ENCODE peak calls at places on chromosomes 3 and 15, in six cellular contexts. One of them, this sample, is unnamed. For H3K4me1 and H3K9me3, the result is how much of the 10 kb centered on the place peaks cover.

GRCh38 chr3:129868912-129869311 is 24.6 kb downstream of the TMCC1 start:
- DNase-seq in testis: no peak
- DNase-seq in right lobe of liver: no peak
- DNase-seq in body of pancreas: no peak
- DNase-seq in Panc1: no peak
- DNase-seq in colonic mucosa: no peak
- DNase-seq in this sample: no peak

GRCh38 chr3:22284559-22284958 is 533.5 kb upstream of the ZNF385D start:
- DNase-seq in testis: no peak
- DNase-seq in right lobe of liver: no peak
- DNase-seq in body of pancreas: no peak
- DNase-seq in Panc1: no peak
- DNase-seq in colonic mucosa: no peak
- DNase-seq in this sample: no peak

GRCh38 chr3:187261541-187261969 is 30.0 kb downstream of the MASP1 start:
- DNase-seq in testis: no peak
- DNase-seq in right lobe of liver: no peak
- DNase-seq in body of pancreas: no peak
- DNase-seq in Panc1: no peak
- DNase-seq in colonic mucosa: no peak
- DNase-seq in this sample: no peak

GRCh38 chr3:36372534-36372935 is 7.8 kb upstream of the STAC start:
- DNase-seq in testis: no peak
- DNase-seq in right lobe of liver: no peak
- DNase-seq in body of pancreas: no peak
- DNase-seq in Panc1: no peak
- DNase-seq in colonic mucosa: no peak
- DNase-seq in this sample: no peak

GRCh38 chr15:62360286-62360685 is 195.2 kb upstream of the C2CD4B start:
- DNase-seq in testis: no peak
- DNase-seq in right lobe of liver: no peak
- DNase-seq in body of pancreas: peak
- DNase-seq in Panc1: no peak
- DNase-seq in colonic mucosa: no peak
- DNase-seq in this sample: no peak

GRCh38 chr3:195909294-195909644 is 918 bp upstream of the TNK2 start:
- DNase-seq in testis: no peak
- DNase-seq in right lobe of liver: no peak
- DNase-seq in body of pancreas: no peak
- DNase-seq in Panc1: no peak
- DNase-seq in colonic mucosa: no peak
- DNase-seq in this sample: no peak

GRCh38 chr3:192079098-192079497 is 618.1 kb downstream of the PYDC2 start:
- DNase-seq in testis: no peak
- DNase-seq in right lobe of liver: no peak
- DNase-seq in body of pancreas: no peak
- DNase-seq in Panc1: no peak
- DNase-seq in colonic mucosa: no peak
- DNase-seq in this sample: no peak

GRCh38 chr3:116667791-116668190 is 41.8 kb upstream of the TUSC7 start:
- DNase-seq in testis: no peak
- DNase-seq in right lobe of liver: no peak
- DNase-seq in body of pancreas: no peak
- DNase-seq in Panc1: no peak
- DNase-seq in colonic mucosa: no peak
- DNase-seq in this sample: no peak

GRCh38 chr3:4493931-4494806 is 1.0 kb downstream of the ITPR1 start:
- DNase-seq in testis: peak
- DNase-seq in right lobe of liver: no peak
- DNase-seq in body of pancreas: no peak
- DNase-seq in Panc1: no peak
- DNase-seq in colonic mucosa: peak
- DNase-seq in this sample: peak

GRCh38 chr3:97687734-97688133 is 76.8 kb upstream of the ARL6 start:
- DNase-seq in testis: no peak
- DNase-seq in right lobe of liver: no peak
- DNase-seq in body of pancreas: no peak
- DNase-seq in Panc1: no peak
- DNase-seq in colonic mucosa: no peak
- DNase-seq in this sample: no peak

GRCh38 chr3:49121244-49121671 is 635 bp upstream of the USP19 start:
- DNase-seq in testis: no peak
- DNase-seq in right lobe of liver: no peak
- DNase-seq in body of pancreas: no peak
- DNase-seq in Panc1: no peak
- DNase-seq in colonic mucosa: no peak
- DNase-seq in this sample: peak

GRCh38 chr3:76026379-76026778 is 241.0 kb upstream of the ZNF717 start:
- DNase-seq in testis: no peak
- DNase-seq in right lobe of liver: no peak
- DNase-seq in body of pancreas: no peak
- DNase-seq in Panc1: no peak
- DNase-seq in colonic mucosa: no peak
- DNase-seq in this sample: no peak

GRCh38 chr15:43876872-43877271 is 50.1 kb downstream of the WDR76 start:
- DNase-seq in testis: no peak
- DNase-seq in right lobe of liver: no peak
- DNase-seq in body of pancreas: no peak
- DNase-seq in Panc1: no peak
- DNase-seq in colonic mucosa: no peak
- DNase-seq in this sample: no peak

GRCh38 chr3:14885307-14885706 is 62.1 kb upstream of the NR2C2 start:
- DNase-seq in testis: no peak
- DNase-seq in right lobe of liver: no peak
- DNase-seq in body of pancreas: no peak
- DNase-seq in Panc1: no peak
- DNase-seq in colonic mucosa: no peak
- DNase-seq in this sample: no peak

GRCh38 chr3:47016934-47017435 is 37.5 kb downstream of the NBEAL2 start:
- DNase-seq in testis: peak
- DNase-seq in right lobe of liver: no peak
- DNase-seq in body of pancreas: no peak
- DNase-seq in Panc1: no peak
- DNase-seq in colonic mucosa: no peak
- DNase-seq in this sample: no peak

GRCh38 chr15:39704684-39705083 is 78.0 kb downstream of the FSIP1 start:
- DNase-seq in testis: no peak
- DNase-seq in right lobe of liver: no peak
- DNase-seq in body of pancreas: no peak
- DNase-seq in Panc1: no peak
- DNase-seq in colonic mucosa: no peak
- DNase-seq in this sample: no peak

GRCh38 chr3:148873928-148874326 is 8.8 kb downstream of the CPA3 start:
- DNase-seq in testis: no peak
- DNase-seq in right lobe of liver: no peak
- DNase-seq in body of pancreas: no peak
- DNase-seq in Panc1: no peak
- DNase-seq in colonic mucosa: no peak
- DNase-seq in this sample: no peak

GRCh38 chr15:88477126-88477525 is 9.6 kb downstream of the MRPS11 start:
- DNase-seq in testis: no peak
- DNase-seq in right lobe of liver: no peak
- DNase-seq in body of pancreas: no peak
- DNase-seq in Panc1: no peak
- DNase-seq in colonic mucosa: no peak
- DNase-seq in this sample: no peak

GRCh38 chr3:50374363-50375108 is 15.2 kb upstream of the TMEM115 start:
- DNase-seq in testis: no peak
- DNase-seq in right lobe of liver: no peak
- DNase-seq in body of pancreas: no peak
- DNase-seq in Panc1: no peak
- DNase-seq in colonic mucosa: no peak
- DNase-seq in this sample: no peak

GRCh38 chr3:89335693-89336092 is 228.3 kb downstream of the EPHA3 start:
- DNase-seq in testis: no peak
- DNase-seq in right lobe of liver: no peak
- DNase-seq in body of pancreas: no peak
- DNase-seq in Panc1: no peak
- DNase-seq in colonic mucosa: no peak
- DNase-seq in this sample: no peak

GRCh38 chr15:100873029-100873677 is 6.5 kb upstream of the ALDH1A3 start:
- DNase-seq in testis: peak
- DNase-seq in right lobe of liver: peak
- DNase-seq in body of pancreas: peak
- DNase-seq in Panc1: peak
- DNase-seq in colonic mucosa: peak
- DNase-seq in this sample: no peak

GRCh38 chr3:127767126-127767525 is 55.2 kb downstream of the MGLL start:
- DNase-seq in testis: no peak
- DNase-seq in right lobe of liver: peak
- DNase-seq in body of pancreas: peak
- DNase-seq in Panc1: no peak
- DNase-seq in colonic mucosa: no peak
- DNase-seq in this sample: no peak

DNA sequence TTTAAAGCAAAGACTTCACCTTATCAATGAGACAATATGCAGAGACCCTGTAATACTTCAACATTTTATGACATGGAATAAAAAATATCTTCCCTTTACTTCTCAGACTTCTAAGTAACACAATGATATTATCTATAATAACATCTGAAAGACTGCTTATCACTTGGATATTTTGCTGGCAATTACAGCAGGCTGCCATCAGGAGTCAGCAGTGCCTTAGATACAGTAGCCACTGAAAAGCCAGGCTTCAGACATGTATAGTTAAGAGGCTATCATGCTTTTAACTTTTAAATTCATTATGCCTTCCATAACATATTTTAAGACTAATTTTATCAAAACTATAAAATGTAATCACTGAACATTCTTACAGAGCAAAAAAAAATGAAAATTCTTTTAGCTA is 227.5 kb downstream of the NEK10 start:
- DNase-seq in testis: no peak
- DNase-seq in right lobe of liver: no peak
- DNase-seq in body of pancreas: no peak
- DNase-seq in Panc1: no peak
- DNase-seq in colonic mucosa: no peak
- DNase-seq in this sample: no peak
- TF ChIP-seq CTCF in testis: no peak
- TF ChIP-seq CTCF in right lobe of liver: no peak
- TF ChIP-seq CTCF in body of pancreas: no peak
- TF ChIP-seq CTCF in Panc1: peak
- TF ChIP-seq CTCF in colonic mucosa: no peak
- TF ChIP-seq CTCF in this sample: no peak

GRCh38 chr15:85999658-86000057 is 80.0 kb upstream of the AGBL1 start:
- DNase-seq in testis: no peak
- DNase-seq in right lobe of liver: no peak
- DNase-seq in body of pancreas: no peak
- DNase-seq in Panc1: no peak
- DNase-seq in colonic mucosa: no peak
- DNase-seq in this sample: no peak
- H3K4me1 ChIP-seq in testis: under half
- H3K4me1 ChIP-seq in right lobe of liver: under half
- H3K4me1 ChIP-seq in body of pancreas: under half
- H3K4me1 ChIP-seq in Panc1: under half
- H3K4me1 ChIP-seq in colonic mucosa: under half
- H3K4me1 ChIP-seq in this sample: under half

DNA sequence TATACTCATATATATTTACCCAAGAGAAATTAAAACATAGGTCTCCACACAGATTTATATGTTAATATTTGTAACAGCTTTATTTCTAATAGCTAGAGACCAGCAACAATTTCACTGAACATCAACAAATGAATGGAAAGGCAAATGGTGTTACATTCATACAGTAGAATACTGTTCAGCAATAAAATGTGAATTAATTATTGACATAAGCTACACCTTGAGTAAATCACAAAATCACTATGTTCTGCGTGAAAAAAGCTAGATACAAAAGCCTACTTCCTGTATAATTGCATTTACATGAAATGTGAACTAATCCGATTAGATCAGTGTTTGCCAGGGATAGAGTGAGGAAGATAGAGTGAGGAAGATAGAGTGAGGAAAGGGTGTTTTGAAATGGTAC is 945.7 kb downstream of the SQOR start:
- DNase-seq in testis: no peak
- DNase-seq in right lobe of liver: no peak
- DNase-seq in body of pancreas: no peak
- DNase-seq in Panc1: no peak
- DNase-seq in colonic mucosa: no peak
- DNase-seq in this sample: no peak
- H3K9me3 ChIP-seq in testis: under half
- H3K9me3 ChIP-seq in right lobe of liver: under half
- H3K9me3 ChIP-seq in body of pancreas: under half
- H3K9me3 ChIP-seq in Panc1: under half
- H3K9me3 ChIP-seq in colonic mucosa: under half
- H3K9me3 ChIP-seq in this sample: under half

GRCh38 chr3:136280961-136281360 is 30.8 kb downstream of the PCCB start:
- DNase-seq in testis: no peak
- DNase-seq in right lobe of liver: no peak
- DNase-seq in body of pancreas: no peak
- DNase-seq in Panc1: no peak
- DNase-seq in colonic mucosa: no peak
- DNase-seq in this sample: no peak

GRCh38 chr3:136277115-136277514 is 27.0 kb downstream of the PCCB start:
- DNase-seq in testis: no peak
- DNase-seq in right lobe of liver: no peak
- DNase-seq in body of pancreas: peak
- DNase-seq in Panc1: no peak
- DNase-seq in colonic mucosa: no peak
- DNase-seq in this sample: no peak

GRCh38 chr3:136277634-136278033 is 27.5 kb downstream of the PCCB start:
- DNase-seq in testis: no peak
- DNase-seq in right lobe of liver: no peak
- DNase-seq in body of pancreas: peak
- DNase-seq in Panc1: no peak
- DNase-seq in colonic mucosa: no peak
- DNase-seq in this sample: no peak

GRCh38 chr3:136279092-136279491 is 29.0 kb downstream of the PCCB start:
- DNase-seq in testis: no peak
- DNase-seq in right lobe of liver: no peak
- DNase-seq in body of pancreas: no peak
- DNase-seq in Panc1: no peak
- DNase-seq in colonic mucosa: no peak
- DNase-seq in this sample: no peak

GRCh38 chr3:136276049-136276755 is 26.1 kb downstream of the PCCB start:
- DNase-seq in testis: no peak
- DNase-seq in right lobe of liver: no peak
- DNase-seq in body of pancreas: no peak
- DNase-seq in Panc1: no peak
- DNase-seq in colonic mucosa: no peak
- DNase-seq in this sample: no peak
- TF ChIP-seq CTCF in testis: no peak
- TF ChIP-seq CTCF in right lobe of liver: no peak
- TF ChIP-seq CTCF in body of pancreas: no peak
- TF ChIP-seq CTCF in Panc1: no peak
- TF ChIP-seq CTCF in colonic mucosa: no peak
- TF ChIP-seq CTCF in this sample: no peak

GRCh38 chr3:105347625-105348302 is 18.9 kb upstream of the ALCAM start:
- DNase-seq in testis: no peak
- DNase-seq in right lobe of liver: no peak
- DNase-seq in body of pancreas: no peak
- DNase-seq in Panc1: no peak
- DNase-seq in colonic mucosa: no peak
- DNase-seq in this sample: no peak
- H3K4me1 ChIP-seq in testis: under half
- H3K4me1 ChIP-seq in right lobe of liver: under half
- H3K4me1 ChIP-seq in body of pancreas: under half
- H3K4me1 ChIP-seq in Panc1: under half
- H3K4me1 ChIP-seq in colonic mucosa: under half
- H3K4me1 ChIP-seq in this sample: under half